ENCODE peak calls at places on chromosomes 12 and 14, in ten cellular contexts. One of them, this sample, is unnamed.

GRCh38 chr12:67091204-67091603 is 178.0 kb upstream of the CAND1 start:
- DNase-seq in neuronal stem cell: no peak
- DNase-seq in ovary: no peak
- DNase-seq in hypothalamus: no peak
- DNase-seq in mucosa of descending colon: no peak
- DNase-seq in effector CD4-positive, alpha-beta T cell: no peak
- DNase-seq in astrocyte: no peak
- DNase-seq in heart left ventricle: no peak
- DNase-seq in stimulated activated CD8-positive, alpha-beta memory T cell treated with anti-CD3 and anti-CD28 coated beads, Interleukin-2, amount 100 ng/mL, for 48 hours: no peak
- DNase-seq in NCI-H2081: no peak
- DNase-seq in this sample: no peak

GRCh38 chr14:74655597-74656389 is 43.8 kb upstream of the LTBP2 start:
- DNase-seq in heart left ventricle: no peak
- DNase-seq in stimulated activated CD8-positive, alpha-beta memory T cell treated with anti-CD3 and anti-CD28 coated beads, Interleukin-2, amount 100 ng/mL, for 48 hours: no peak
- DNase-seq in NCI-H2081: no peak
- DNase-seq in ovary: no peak
- DNase-seq in mucosa of descending colon: no peak
- DNase-seq in effector CD4-positive, alpha-beta T cell: no peak
- DNase-seq in hypothalamus: no peak
- DNase-seq in neuronal stem cell: no peak
- DNase-seq in astrocyte: peak
- DNase-seq in this sample: no peak

GRCh38 chr12:132926417-132926833 is 29.7 kb downstream of the ZNF605 start:
- DNase-seq in NCI-H2081: no peak
- DNase-seq in mucosa of descending colon: no peak
- DNase-seq in hypothalamus: no peak
- DNase-seq in heart left ventricle: no peak
- DNase-seq in ovary: no peak
- DNase-seq in stimulated activated CD8-positive, alpha-beta memory T cell treated with anti-CD3 and anti-CD28 coated beads, Interleukin-2, amount 100 ng/mL, for 48 hours: no peak
- DNase-seq in effector CD4-positive, alpha-beta T cell: no peak
- DNase-seq in neuronal stem cell: no peak
- DNase-seq in astrocyte: no peak
- DNase-seq in this sample: no peak

GRCh38 chr12:34233618-34234017 is 211.3 kb downstream of the ALG10 start:
- DNase-seq in effector CD4-positive, alpha-beta T cell: no peak
- DNase-seq in astrocyte: no peak
- DNase-seq in ovary: no peak
- DNase-seq in neuronal stem cell: no peak
- DNase-seq in heart left ventricle: no peak
- DNase-seq in stimulated activated CD8-positive, alpha-beta memory T cell treated with anti-CD3 and anti-CD28 coated beads, Interleukin-2, amount 100 ng/mL, for 48 hours: no peak
- DNase-seq in hypothalamus: no peak
- DNase-seq in mucosa of descending colon: no peak
- DNase-seq in NCI-H2081: no peak
- DNase-seq in this sample: no peak

GRCh38 chr12:15650399-15651128 is 138.6 kb downstream of the EPS8 start:
- DNase-seq in mucosa of descending colon: no peak
- DNase-seq in NCI-H2081: no peak
- DNase-seq in astrocyte: no peak
- DNase-seq in heart left ventricle: no peak
- DNase-seq in hypothalamus: no peak
- DNase-seq in ovary: no peak
- DNase-seq in neuronal stem cell: no peak
- DNase-seq in effector CD4-positive, alpha-beta T cell: no peak
- DNase-seq in stimulated activated CD8-positive, alpha-beta memory T cell treated with anti-CD3 and anti-CD28 coated beads, Interleukin-2, amount 100 ng/mL, for 48 hours: no peak
- DNase-seq in this sample: no peak

GRCh38 chr12:66131067-66131688 is 628 bp upstream of the LLPH start:
- DNase-seq in neuronal stem cell: no peak
- DNase-seq in ovary: no peak
- DNase-seq in mucosa of descending colon: no peak
- DNase-seq in effector CD4-positive, alpha-beta T cell: no peak
- DNase-seq in heart left ventricle: no peak
- DNase-seq in stimulated activated CD8-positive, alpha-beta memory T cell treated with anti-CD3 and anti-CD28 coated beads, Interleukin-2, amount 100 ng/mL, for 48 hours: no peak
- DNase-seq in NCI-H2081: no peak
- DNase-seq in hypothalamus: no peak
- DNase-seq in astrocyte: no peak
- DNase-seq in this sample: no peak

GRCh38 chr12:64088431-64089349 is 133.4 kb downstream of the KICS2 start:
- DNase-seq in neuronal stem cell: peak
- DNase-seq in stimulated activated CD8-positive, alpha-beta memory T cell treated with anti-CD3 and anti-CD28 coated beads, Interleukin-2, amount 100 ng/mL, for 48 hours: no peak
- DNase-seq in mucosa of descending colon: no peak
- DNase-seq in hypothalamus: peak
- DNase-seq in ovary: no peak
- DNase-seq in astrocyte: peak
- DNase-seq in heart left ventricle: peak
- DNase-seq in effector CD4-positive, alpha-beta T cell: no peak
- DNase-seq in NCI-H2081: no peak
- DNase-seq in this sample: no peak

GRCh38 chr12:28708918-28709371 is 440.1 kb upstream of the FAR2 start:
- DNase-seq in neuronal stem cell: no peak
- DNase-seq in effector CD4-positive, alpha-beta T cell: no peak
- DNase-seq in ovary: no peak
- DNase-seq in astrocyte: peak
- DNase-seq in mucosa of descending colon: no peak
- DNase-seq in NCI-H2081: peak
- DNase-seq in hypothalamus: no peak
- DNase-seq in stimulated activated CD8-positive, alpha-beta memory T cell treated with anti-CD3 and anti-CD28 coated beads, Interleukin-2, amount 100 ng/mL, for 48 hours: no peak
- DNase-seq in heart left ventricle: no peak
- DNase-seq in this sample: no peak

GRCh38 chr14:103867523-103867953 is 20.2 kb upstream of the PPP1R13B start:
- DNase-seq in mucosa of descending colon: no peak
- DNase-seq in heart left ventricle: peak
- DNase-seq in NCI-H2081: no peak
- DNase-seq in stimulated activated CD8-positive, alpha-beta memory T cell treated with anti-CD3 and anti-CD28 coated beads, Interleukin-2, amount 100 ng/mL, for 48 hours: no peak
- DNase-seq in ovary: no peak
- DNase-seq in effector CD4-positive, alpha-beta T cell: no peak
- DNase-seq in neuronal stem cell: no peak
- DNase-seq in astrocyte: no peak
- DNase-seq in hypothalamus: no peak
- DNase-seq in this sample: no peak

GRCh38 chr12:96271469-96272199 is 77.5 kb downstream of the ELK3 start:
- DNase-seq in ovary: no peak
- DNase-seq in heart left ventricle: no peak
- DNase-seq in effector CD4-positive, alpha-beta T cell: no peak
- DNase-seq in astrocyte: peak
- DNase-seq in neuronal stem cell: no peak
- DNase-seq in NCI-H2081: no peak
- DNase-seq in stimulated activated CD8-positive, alpha-beta memory T cell treated with anti-CD3 and anti-CD28 coated beads, Interleukin-2, amount 100 ng/mL, for 48 hours: no peak
- DNase-seq in mucosa of descending colon: no peak
- DNase-seq in hypothalamus: no peak
- DNase-seq in this sample: no peak

GRCh38 chr14:67773844-67774377 is 42.5 kb downstream of the ZFYVE26 start:
- DNase-seq in hypothalamus: no peak
- DNase-seq in NCI-H2081: no peak
- DNase-seq in mucosa of descending colon: no peak
- DNase-seq in astrocyte: no peak
- DNase-seq in ovary: no peak
- DNase-seq in effector CD4-positive, alpha-beta T cell: no peak
- DNase-seq in stimulated activated CD8-positive, alpha-beta memory T cell treated with anti-CD3 and anti-CD28 coated beads, Interleukin-2, amount 100 ng/mL, for 48 hours: no peak
- DNase-seq in neuronal stem cell: no peak
- DNase-seq in heart left ventricle: no peak
- DNase-seq in this sample: no peak

GRCh38 chr14:69693145-69693544 is 73.8 kb upstream of the SRSF5 start:
- DNase-seq in mucosa of descending colon: no peak
- DNase-seq in heart left ventricle: peak
- DNase-seq in ovary: peak
- DNase-seq in astrocyte: no peak
- DNase-seq in neuronal stem cell: no peak
- DNase-seq in NCI-H2081: peak
- DNase-seq in stimulated activated CD8-positive, alpha-beta memory T cell treated with anti-CD3 and anti-CD28 coated beads, Interleukin-2, amount 100 ng/mL, for 48 hours: no peak
- DNase-seq in hypothalamus: no peak
- DNase-seq in effector CD4-positive, alpha-beta T cell: no peak
- DNase-seq in this sample: no peak

GRCh38 chr12:65673291-65673690 is 151.0 kb upstream of the HMGA2 start:
- DNase-seq in ovary: no peak
- DNase-seq in heart left ventricle: no peak
- DNase-seq in stimulated activated CD8-positive, alpha-beta memory T cell treated with anti-CD3 and anti-CD28 coated beads, Interleukin-2, amount 100 ng/mL, for 48 hours: no peak
- DNase-seq in NCI-H2081: no peak
- DNase-seq in neuronal stem cell: no peak
- DNase-seq in hypothalamus: no peak
- DNase-seq in effector CD4-positive, alpha-beta T cell: no peak
- DNase-seq in mucosa of descending colon: no peak
- DNase-seq in astrocyte: no peak
- DNase-seq in this sample: no peak